ENCODE peak calls at places on chromosomes 2 and 18, in six cellular contexts. P, A, L, C, I and R are unnamed samples.

GRCh38 chr18:76323891-76324290 is 171.2 kb downstream of the ZNF516 start:
- DNase-seq in P (no peak), A (no peak), L (no peak), C (no peak), I (no peak), R (no peak)

GRCh38 chr2:236180831-236181453 is 12.8 kb upstream of the GBX2 start:
- DNase-seq in P (peak), A (peak), L (no peak), C (peak), I (peak), R (peak)

GRCh38 chr2:161165266-161165665 is 5.0 kb downstream of the TANK start:
- DNase-seq in P (no peak), A (no peak), L (no peak), C (no peak), I (no peak), R (no peak)

GRCh38 chr2:179020156-179020750 is 29.7 kb downstream of the CCDC141 start:
- DNase-seq in P (peak), A (no peak), L (no peak), C (peak), I (peak), R (peak)

GRCh38 chr2:132788310-132788832 is 118.4 kb upstream of the LYPD1 start:
- DNase-seq in P (no peak), A (no peak), L (no peak), C (no peak), I (no peak), R (no peak)

GRCh38 chr18:61544178-61544577 is 210.9 kb downstream of the CDH20 start:
- DNase-seq in P (no peak), A (no peak), L (no peak), C (no peak), I (no peak), R (no peak)

GRCh38 chr18:48163184-48164095 is 233.0 kb upstream of the SMAD2 start:
- DNase-seq in P (no peak), A (no peak), L (no peak), C (no peak), I (no peak), R (no peak)

GRCh38 chr2:67833632-67834031 is 229.2 kb downstream of the C1D start:
- DNase-seq in P (no peak), A (no peak), L (no peak), C (no peak), I (no peak), R (no peak)

GRCh38 chr18:50051288-50051687 is 143.7 kb downstream of the MYO5B start:
- DNase-seq in P (peak), A (peak), L (no peak), C (no peak), I (peak), R (peak)

GRCh38 chr2:46655551-46656436 is 176.4 kb downstream of the TMEM247 start:
- DNase-seq in P (no peak), A (no peak), L (no peak), C (peak), I (no peak), R (no peak)

GRCh38 chr2:172806426-172807008 is 70.9 kb downstream of the RAPGEF4 start:
- DNase-seq in P (peak), A (peak), L (no peak), C (peak), I (peak), R (peak)

GRCh38 chr2:120943403-120944034 is 207.9 kb downstream of the GLI2 start:
- DNase-seq in P (no peak), A (no peak), L (no peak), C (no peak), I (no peak), R (no peak)

GRCh38 chr2:213627054-213627710 is 342.9 kb downstream of the SPAG16 start:
- DNase-seq in P (no peak), A (no peak), L (peak), C (no peak), I (no peak), R (no peak)

GRCh38 chr2:113973856-113974255 is 84.0 kb downstream of the ACTR3 start:
- DNase-seq in P (no peak), A (no peak), L (no peak), C (no peak), I (no peak), R (no peak)
- TF ChIP-seq MYC in P (no peak), A (no peak), L (no peak), C (no peak), I (no peak), R (no peak)

GRCh38 chr2:134344954-134345697 is 91.3 kb downstream of the MGAT5 start:
- DNase-seq in P (no peak), A (no peak), L (no peak), C (no peak), I (no peak), R (no peak)
- TF ChIP-seq MAX in P (no peak), A (no peak), L (no peak), C (no peak), I (no peak), R (no peak)

DNA sequence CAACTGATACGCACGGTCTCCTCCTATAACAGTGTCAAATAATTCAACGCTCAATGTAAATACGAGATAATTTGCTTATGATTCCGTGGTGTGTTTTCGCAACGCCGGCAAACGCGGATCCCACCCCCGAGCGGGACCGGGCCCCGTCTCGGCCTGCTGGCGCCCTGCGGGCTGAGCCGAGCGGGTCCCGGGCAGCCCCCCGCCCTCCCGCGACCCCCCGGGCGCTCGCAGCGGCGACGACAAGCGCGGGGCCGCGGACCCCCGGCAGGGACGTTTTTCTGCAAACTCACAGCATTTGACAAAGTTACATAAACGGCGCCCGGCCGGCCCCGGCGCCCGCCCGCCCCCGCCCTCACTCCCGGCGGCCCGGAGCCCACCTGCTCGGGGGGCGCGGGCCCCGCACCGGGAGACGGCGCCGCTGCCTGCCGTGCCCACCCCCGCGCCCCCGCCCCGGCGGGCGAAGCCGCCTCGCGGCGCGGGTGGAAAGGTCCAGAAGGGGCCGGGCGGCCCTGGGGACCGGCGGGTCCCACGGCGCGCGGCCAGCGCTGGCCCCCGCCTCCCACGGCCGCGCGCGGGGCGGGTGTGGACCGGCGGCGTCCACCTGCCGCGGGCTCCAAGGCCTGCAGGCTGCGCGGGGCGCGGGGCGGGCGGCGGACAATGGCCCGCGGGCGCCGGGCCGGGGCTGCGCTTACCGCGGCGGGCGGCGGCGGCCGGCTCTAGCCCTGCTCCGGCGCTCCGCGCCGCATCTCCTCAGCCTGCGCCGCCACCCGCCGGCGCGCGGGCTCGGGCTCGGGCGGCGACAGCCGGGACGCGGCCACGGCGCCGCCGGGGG is 604 bp downstream of the HDAC4 start:
- DNase-seq in P (peak), A (peak), L (no peak), C (no peak), I (peak), R (peak)
- TF ChIP-seq MYC in P (no peak), A (no peak), L (no peak), C (no peak), I (no peak), R (no peak)

GRCh38 chr2:201883559-201883958 is 77.2 kb downstream of the CDK15 start:
- DNase-seq in P (no peak), A (no peak), L (no peak), C (no peak), I (no peak), R (peak)
- TF ChIP-seq MAX in P (no peak), A (no peak), L (no peak), C (no peak), I (no peak), R (no peak)

GRCh38 chr2:105804266-105804665 is 59.6 kb downstream of the NCK2 start:
- DNase-seq in P (no peak), A (no peak), L (no peak), C (no peak), I (no peak), R (no peak)
- TF ChIP-seq MYC in P (no peak), A (no peak), L (no peak), C (no peak), I (no peak), R (no peak)

DNA sequence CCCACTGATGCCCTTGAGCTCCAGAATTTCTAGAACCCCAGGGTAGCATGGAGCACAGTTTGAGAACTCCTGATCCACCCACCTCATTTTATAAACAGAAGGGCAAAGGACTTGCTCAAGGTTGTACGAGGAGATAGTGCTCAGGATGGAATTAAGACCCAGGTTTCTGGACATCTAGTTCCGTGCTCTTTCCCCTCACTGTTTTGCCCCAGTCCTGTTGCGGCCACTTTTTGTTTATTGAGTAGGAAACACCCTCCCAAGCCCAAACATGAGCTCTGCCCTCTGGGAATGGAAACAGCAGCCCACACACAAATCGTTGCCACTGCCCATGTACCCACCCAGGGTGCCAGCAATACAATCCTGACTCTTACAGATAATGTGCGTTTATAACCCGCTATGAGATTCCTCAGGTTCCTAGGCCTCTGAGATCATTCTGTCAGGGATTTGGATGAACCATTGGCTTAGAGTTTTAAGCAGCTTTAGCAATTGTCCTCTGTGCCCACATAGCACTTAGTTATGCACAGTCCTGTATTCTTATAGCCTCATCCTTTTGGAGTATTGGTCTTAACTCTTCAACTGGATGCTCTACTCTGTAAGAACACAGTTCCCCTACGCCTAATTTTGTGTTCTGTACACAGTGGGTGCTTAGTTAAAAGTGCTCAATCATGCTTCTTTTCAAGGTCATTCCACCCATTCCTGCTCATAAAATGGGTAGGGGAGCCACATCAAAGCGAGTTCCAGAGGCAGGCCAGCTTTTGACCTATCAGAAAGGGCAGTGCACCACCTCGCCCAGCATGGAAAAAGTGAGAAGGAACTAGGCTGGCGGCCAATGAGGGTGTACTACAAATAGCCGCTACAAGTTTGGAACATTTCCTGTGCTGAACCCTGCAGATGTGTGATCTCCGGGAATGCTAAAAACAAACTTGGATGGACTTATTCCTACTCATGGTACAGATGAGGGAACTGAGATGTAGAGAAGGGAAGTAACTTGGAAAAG is 60.3 kb upstream of the IGFBP2 start:
- DNase-seq in P (no peak), A (no peak), L (no peak), C (peak), I (peak), R (no peak)
- TF ChIP-seq MAX in P (no peak), A (no peak), L (no peak), C (no peak), I (peak), R (no peak)

GRCh38 chr2:198441246-198441645 is 636.9 kb downstream of the PLCL1 start:
- DNase-seq in P (no peak), A (no peak), L (no peak), C (no peak), I (no peak), R (no peak)
- TF ChIP-seq MYC in P (no peak), A (no peak), L (no peak), C (no peak), I (no peak), R (no peak)

GRCh38 chr2:199366406-199366805 is 91.3 kb downstream of the SATB2 start:
- DNase-seq in P (no peak), A (no peak), L (no peak), C (no peak), I (peak), R (no peak)

DNA sequence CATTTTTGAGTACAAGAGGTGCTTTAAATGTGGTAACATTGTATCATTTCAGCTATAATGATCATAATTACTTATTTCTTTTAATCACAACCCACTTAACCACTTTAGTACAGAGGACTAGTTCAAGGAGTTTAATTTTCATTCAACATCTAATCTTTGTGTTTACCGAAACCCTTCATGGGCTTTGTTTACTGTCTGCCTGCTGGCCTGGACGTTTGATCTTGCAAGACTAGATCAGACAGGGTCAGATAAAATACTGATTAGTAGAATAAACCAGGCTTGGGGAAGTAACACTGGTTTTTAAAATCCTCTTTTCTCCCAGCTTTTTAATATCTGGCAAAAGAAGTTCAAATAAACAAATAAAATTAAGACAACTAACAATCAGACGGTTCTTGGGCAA is 93.6 kb downstream of the SATB2 start:
- DNase-seq in P (no peak), A (no peak), L (no peak), C (no peak), I (peak), R (no peak)
- TF ChIP-seq MAX in P (no peak), A (no peak), L (no peak), C (no peak), I (no peak), R (no peak)

DNA sequence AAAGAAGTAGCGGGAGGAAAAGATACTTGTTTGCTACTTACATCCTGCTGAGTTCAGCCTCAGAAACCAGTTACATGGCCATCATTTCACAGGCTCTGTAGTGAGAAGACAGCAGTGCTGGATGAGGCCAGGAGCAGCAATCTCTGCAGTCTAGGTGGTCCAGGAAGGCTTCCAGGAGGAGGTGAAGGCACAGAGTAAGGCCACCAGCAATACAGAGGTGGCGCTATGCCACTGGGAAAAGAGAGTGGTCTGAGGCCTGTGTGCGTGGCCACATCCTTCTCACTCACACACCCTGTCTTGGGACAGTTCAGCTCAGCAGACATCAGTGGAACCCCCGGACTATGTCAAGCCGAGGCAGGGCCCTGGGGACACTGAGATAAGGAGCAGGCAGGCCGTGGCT is 162.7 kb downstream of the KLHL29 start:
- DNase-seq in P (peak), A (no peak), L (no peak), C (no peak), I (no peak), R (no peak)
- TF ChIP-seq MYC in P (no peak), A (no peak), L (no peak), C (no peak), I (no peak), R (no peak)